ENCODE peak calls at places on chromosomes 11 and 22, in six cellular contexts. One of them, this sample, is unnamed.

GRCh38 chr22:30056015-30056414 is 24.2 kb upstream of the HORMAD2 start:
- DNase-seq in right lobe of liver: no peak
- DNase-seq in WTC11: no peak
- DNase-seq in thoracic aorta: no peak
- DNase-seq in tibial nerve: no peak
- DNase-seq in pancreas: no peak
- DNase-seq in this sample: no peak

GRCh38 chr11:87263979-87264378 is 226.2 kb downstream of the TMEM135 start:
- DNase-seq in right lobe of liver: no peak
- DNase-seq in WTC11: no peak
- DNase-seq in thoracic aorta: no peak
- DNase-seq in tibial nerve: no peak
- DNase-seq in pancreas: no peak
- DNase-seq in this sample: no peak

GRCh38 chr11:75270896-75271415 is 30.4 kb downstream of the TPBGL start:
- DNase-seq in right lobe of liver: peak; percentile 2
- DNase-seq in WTC11: no peak
- DNase-seq in thoracic aorta: no peak
- DNase-seq in tibial nerve: no peak
- DNase-seq in pancreas: no peak
- DNase-seq in this sample: peak; percentile 37

GRCh38 chr11:55357560-55358184 is 10.1 kb upstream of the OR4A15 start:
- DNase-seq in right lobe of liver: no peak
- DNase-seq in WTC11: no peak
- DNase-seq in thoracic aorta: no peak
- DNase-seq in tibial nerve: no peak
- DNase-seq in pancreas: no peak
- DNase-seq in this sample: no peak

GRCh38 chr22:31970490-31971444 is 26.4 kb downstream of the YWHAH start:
- DNase-seq in right lobe of liver: peak; percentile 91
- DNase-seq in WTC11: peak; percentile 93
- DNase-seq in thoracic aorta: no peak
- DNase-seq in tibial nerve: peak; percentile 79
- DNase-seq in pancreas: peak; percentile 71
- DNase-seq in this sample: peak; percentile 72

GRCh38 chr11:45146072-45147016 is at the start of gene PRDM11:
- DNase-seq in right lobe of liver: peak; percentile 76
- DNase-seq in WTC11: peak; percentile 34
- DNase-seq in thoracic aorta: no peak
- DNase-seq in tibial nerve: no peak
- DNase-seq in pancreas: peak; percentile 71
- DNase-seq in this sample: peak; percentile 69

GRCh38 chr11:65150513-65151271 is 16.4 kb upstream of the SYVN1 start:
- DNase-seq in right lobe of liver: peak; percentile 90
- DNase-seq in WTC11: no peak
- DNase-seq in thoracic aorta: peak; percentile 85
- DNase-seq in tibial nerve: peak; percentile 68
- DNase-seq in pancreas: peak; percentile 87
- DNase-seq in this sample: peak; percentile 85

GRCh38 chr11:67608486-67608885 is 1.8 kb downstream of the NDUFV1 start:
- DNase-seq in right lobe of liver: no peak
- DNase-seq in WTC11: no peak
- DNase-seq in thoracic aorta: no peak
- DNase-seq in tibial nerve: no peak
- DNase-seq in pancreas: no peak
- DNase-seq in this sample: no peak

GRCh38 chr22:35541254-35541748 is 670 bp downstream of the RASD2 start:
- DNase-seq in right lobe of liver: peak; percentile 49
- DNase-seq in WTC11: peak; percentile 46
- DNase-seq in thoracic aorta: no peak
- DNase-seq in tibial nerve: no peak
- DNase-seq in pancreas: peak; percentile 19
- DNase-seq in this sample: no peak

GRCh38 chr11:120125005-120125404 is 12.9 kb downstream of the TRIM29 start:
- DNase-seq in right lobe of liver: no peak
- DNase-seq in WTC11: no peak
- DNase-seq in thoracic aorta: no peak
- DNase-seq in tibial nerve: no peak
- DNase-seq in pancreas: no peak
- DNase-seq in this sample: no peak

GRCh38 chr11:75916882-75917281 is 101.9 kb downstream of the UVRAG start:
- DNase-seq in right lobe of liver: no peak
- DNase-seq in WTC11: no peak
- DNase-seq in thoracic aorta: no peak
- DNase-seq in tibial nerve: no peak
- DNase-seq in pancreas: no peak
- DNase-seq in this sample: no peak

GRCh38 chr11:70328556-70328955 is 58.1 kb downstream of the PPFIA1 start:
- DNase-seq in right lobe of liver: no peak
- DNase-seq in WTC11: no peak
- DNase-seq in thoracic aorta: no peak
- DNase-seq in tibial nerve: no peak
- DNase-seq in pancreas: no peak
- DNase-seq in this sample: no peak

GRCh38 chr22:47154621-47155081 is 392.2 kb downstream of the TBC1D22A start:
- DNase-seq in right lobe of liver: no peak
- DNase-seq in WTC11: no peak
- DNase-seq in thoracic aorta: no peak
- DNase-seq in tibial nerve: peak; percentile 11
- DNase-seq in pancreas: peak; percentile 95
- DNase-seq in this sample: no peak

GRCh38 chr11:116396332-116396731 is 376.5 kb downstream of the BUD13 start:
- DNase-seq in right lobe of liver: no peak
- DNase-seq in WTC11: no peak
- DNase-seq in thoracic aorta: no peak
- DNase-seq in tibial nerve: no peak
- DNase-seq in pancreas: no peak
- DNase-seq in this sample: no peak

GRCh38 chr11:78708388-78708787 is 133.7 kb upstream of the NARS2 start:
- DNase-seq in right lobe of liver: no peak
- DNase-seq in WTC11: no peak
- DNase-seq in thoracic aorta: no peak
- DNase-seq in tibial nerve: no peak
- DNase-seq in pancreas: no peak
- DNase-seq in this sample: no peak

GRCh38 chr11:6992457-6993431 is 27.4 kb downstream of the ZNF214 start:
- DNase-seq in right lobe of liver: no peak
- DNase-seq in WTC11: no peak
- DNase-seq in thoracic aorta: no peak
- DNase-seq in tibial nerve: no peak
- DNase-seq in pancreas: no peak
- DNase-seq in this sample: no peak

GRCh38 chr11:133692371-133692770 is 152.9 kb downstream of the SPATA19 start:
- DNase-seq in right lobe of liver: no peak
- DNase-seq in WTC11: no peak
- DNase-seq in thoracic aorta: no peak
- DNase-seq in tibial nerve: no peak
- DNase-seq in pancreas: no peak
- DNase-seq in this sample: no peak

GRCh38 chr11:95780544-95780943 is 9.0 kb downstream of the FAM76B start:
- DNase-seq in right lobe of liver: no peak
- DNase-seq in WTC11: no peak
- DNase-seq in thoracic aorta: no peak
- DNase-seq in tibial nerve: no peak
- DNase-seq in pancreas: no peak
- DNase-seq in this sample: no peak

GRCh38 chr11:126570489-126570888 is 215.0 kb downstream of the ST3GAL4 start:
- DNase-seq in right lobe of liver: no peak
- DNase-seq in WTC11: no peak
- DNase-seq in thoracic aorta: no peak
- DNase-seq in tibial nerve: no peak
- DNase-seq in pancreas: no peak
- DNase-seq in this sample: no peak

GRCh38 chr11:94100253-94100652 is 28.4 kb upstream of the PANX1 start:
- DNase-seq in right lobe of liver: no peak
- DNase-seq in WTC11: no peak
- DNase-seq in thoracic aorta: no peak
- DNase-seq in tibial nerve: no peak
- DNase-seq in pancreas: no peak
- DNase-seq in this sample: no peak

GRCh38 chr11:126561327-126561893 is 205.9 kb downstream of the ST3GAL4 start:
- DNase-seq in right lobe of liver: no peak
- DNase-seq in WTC11: peak; percentile 80
- DNase-seq in thoracic aorta: no peak
- DNase-seq in tibial nerve: peak; percentile 26
- DNase-seq in pancreas: peak; percentile 8
- DNase-seq in this sample: peak; percentile 59

GRCh38 chr11:119681537-119681936 is 47.5 kb downstream of the NECTIN1 start:
- DNase-seq in right lobe of liver: no peak
- DNase-seq in WTC11: no peak
- DNase-seq in thoracic aorta: no peak
- DNase-seq in tibial nerve: no peak
- DNase-seq in pancreas: no peak
- DNase-seq in this sample: no peak

GRCh38 chr22:23305321-23305910 is 125.1 kb downstream of the BCR start:
- DNase-seq in right lobe of liver: no peak
- DNase-seq in WTC11: no peak
- DNase-seq in thoracic aorta: no peak
- DNase-seq in tibial nerve: no peak
- DNase-seq in pancreas: no peak
- DNase-seq in this sample: no peak

DNA sequence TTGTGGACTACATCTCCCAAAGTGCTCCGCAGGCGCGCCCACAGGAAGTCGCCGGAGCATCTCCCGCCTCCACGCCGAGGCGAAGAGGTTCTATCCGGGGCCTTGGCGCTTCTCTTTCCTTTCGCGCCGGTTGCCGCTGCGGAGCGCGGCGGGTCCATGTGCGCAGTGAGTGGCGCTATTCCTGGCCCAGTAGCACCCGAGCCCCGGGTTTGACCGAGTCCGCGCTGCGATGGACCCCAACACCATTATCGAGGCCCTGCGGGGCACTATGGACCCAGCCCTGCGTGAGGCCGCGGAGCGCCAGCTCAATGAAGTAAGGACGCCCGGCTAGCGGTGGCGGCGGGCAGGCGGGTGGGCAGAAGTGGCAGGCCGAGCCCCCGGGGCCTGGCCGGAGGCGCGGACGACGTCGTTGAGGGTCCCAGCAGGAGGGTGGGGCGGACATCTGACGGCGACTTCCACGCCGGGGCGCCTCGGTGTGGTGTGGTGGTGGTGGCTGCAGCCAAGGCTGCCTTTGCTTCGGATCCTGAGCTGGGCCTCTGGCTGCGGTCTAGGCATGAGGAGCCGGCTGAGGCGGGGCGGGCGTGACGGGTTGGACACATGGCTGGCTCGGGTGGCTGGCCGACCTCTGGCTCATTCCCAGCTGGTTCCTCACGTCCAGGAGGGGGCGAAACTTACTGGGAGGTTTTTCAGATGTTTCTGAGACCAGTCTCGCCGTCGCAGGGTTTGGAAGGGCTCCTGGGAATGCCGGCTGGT is at the start of gene IPO7:
- DNase-seq in right lobe of liver: peak; percentile 93
- DNase-seq in WTC11: peak; percentile 90
- DNase-seq in thoracic aorta: peak; percentile 63
- DNase-seq in tibial nerve: peak; percentile 74
- DNase-seq in pancreas: peak; percentile 85
- DNase-seq in this sample: peak; percentile 95
- TF ChIP-seq CTCF in right lobe of liver: peak; percentile 19
- TF ChIP-seq CTCF in WTC11: no peak
- TF ChIP-seq CTCF in thoracic aorta: peak; percentile 29
- TF ChIP-seq CTCF in tibial nerve: no peak
- TF ChIP-seq CTCF in pancreas: no peak
- TF ChIP-seq CTCF in this sample: no peak

GRCh38 chr11:41659990-41660389 is 200.5 kb upstream of the LRRC4C start:
- DNase-seq in right lobe of liver: no peak
- DNase-seq in WTC11: no peak
- DNase-seq in thoracic aorta: no peak
- DNase-seq in tibial nerve: no peak
- DNase-seq in pancreas: no peak
- DNase-seq in this sample: no peak

GRCh38 chr11:41665633-41666032 is 206.2 kb upstream of the LRRC4C start:
- DNase-seq in right lobe of liver: no peak
- DNase-seq in WTC11: no peak
- DNase-seq in thoracic aorta: no peak
- DNase-seq in tibial nerve: no peak
- DNase-seq in pancreas: no peak
- DNase-seq in this sample: no peak

DNA sequence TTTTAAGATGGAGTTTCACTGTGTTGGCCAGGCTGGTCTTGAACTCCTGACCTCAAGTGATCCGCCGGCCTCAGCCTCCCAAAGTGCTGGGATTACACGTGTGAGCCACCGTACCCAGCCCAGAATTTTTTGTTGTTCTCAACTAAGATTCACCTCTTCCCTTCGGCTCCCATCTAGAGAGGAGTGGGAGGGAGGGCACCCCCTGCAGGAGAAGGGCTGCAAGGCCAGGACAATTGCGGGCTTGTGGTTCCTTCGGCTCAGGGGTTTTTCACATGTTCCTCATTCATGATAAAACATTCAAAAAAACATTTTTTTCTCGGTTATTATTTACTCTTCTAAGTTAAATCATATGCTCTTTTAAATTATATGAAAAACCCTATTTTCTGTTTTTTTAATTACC is 201.1 kb upstream of the LRRC4C start:
- DNase-seq in right lobe of liver: no peak
- DNase-seq in WTC11: peak; percentile 75
- DNase-seq in thoracic aorta: no peak
- DNase-seq in tibial nerve: no peak
- DNase-seq in pancreas: no peak
- DNase-seq in this sample: no peak
- TF ChIP-seq CTCF in right lobe of liver: no peak
- TF ChIP-seq CTCF in WTC11: peak; percentile 45
- TF ChIP-seq CTCF in thoracic aorta: no peak
- TF ChIP-seq CTCF in tibial nerve: no peak
- TF ChIP-seq CTCF in pancreas: no peak
- TF ChIP-seq CTCF in this sample: peak; percentile 16

GRCh38 chr11:113384551-113384950 is 3.0 kb upstream of the ANKK1 start:
- DNase-seq in right lobe of liver: no peak
- DNase-seq in WTC11: no peak
- DNase-seq in thoracic aorta: no peak
- DNase-seq in tibial nerve: no peak
- DNase-seq in pancreas: no peak
- DNase-seq in this sample: no peak

GRCh38 chr11:113389288-113389687 is 1.7 kb downstream of the ANKK1 start:
- DNase-seq in right lobe of liver: no peak
- DNase-seq in WTC11: no peak
- DNase-seq in thoracic aorta: no peak
- DNase-seq in tibial nerve: no peak
- DNase-seq in pancreas: no peak
- DNase-seq in this sample: no peak

GRCh38 chr11:113385749-113386148 is 1.8 kb upstream of the ANKK1 start:
- DNase-seq in right lobe of liver: no peak
- DNase-seq in WTC11: no peak
- DNase-seq in thoracic aorta: no peak
- DNase-seq in tibial nerve: no peak
- DNase-seq in pancreas: no peak
- DNase-seq in this sample: no peak

GRCh38 chr11:113386866-113387265 is 713 bp upstream of the ANKK1 start:
- DNase-seq in right lobe of liver: no peak
- DNase-seq in WTC11: no peak
- DNase-seq in thoracic aorta: no peak
- DNase-seq in tibial nerve: no peak
- DNase-seq in pancreas: no peak
- DNase-seq in this sample: no peak

GRCh38 chr11:113387605-113388211 is at the start of gene ANKK1:
- DNase-seq in right lobe of liver: no peak
- DNase-seq in WTC11: peak; percentile 80
- DNase-seq in thoracic aorta: no peak
- DNase-seq in tibial nerve: no peak
- DNase-seq in pancreas: peak; percentile 6
- DNase-seq in this sample: no peak
- TF ChIP-seq CTCF in right lobe of liver: peak; percentile 8
- TF ChIP-seq CTCF in WTC11: no peak
- TF ChIP-seq CTCF in thoracic aorta: no peak
- TF ChIP-seq CTCF in tibial nerve: no peak
- TF ChIP-seq CTCF in pancreas: peak; percentile 20
- TF ChIP-seq CTCF in this sample: no peak

GRCh38 chr11:85810871-85811611 is at the start of gene SYTL2:
- DNase-seq in right lobe of liver: peak; percentile 80
- DNase-seq in WTC11: peak; percentile 81
- DNase-seq in thoracic aorta: no peak
- DNase-seq in tibial nerve: peak; percentile 8
- DNase-seq in pancreas: peak; percentile 67
- DNase-seq in this sample: peak; percentile 41
- TF ChIP-seq CTCF in right lobe of liver: no peak
- TF ChIP-seq CTCF in WTC11: no peak
- TF ChIP-seq CTCF in thoracic aorta: peak; percentile 19
- TF ChIP-seq CTCF in tibial nerve: no peak
- TF ChIP-seq CTCF in pancreas: no peak
- TF ChIP-seq CTCF in this sample: no peak